ENCODE peak calls at places on chromosomes 5 and 9, in seven cellular contexts. C is H1, Z is GM12892, B is GM12878, O is HepG2, A is SK-N-SH, W is K562. X is an unnamed sample.

GRCh38 chr5:177359860-177360259 is 2.1 kb downstream of the RGS14 start:
- DNase-seq in W (no peak), O (no peak), C (no peak), Z (no peak), A (no peak), B (no peak), X (no peak)

GRCh38 chr5:134140530-134141201 is 26.2 kb downstream of the TCF7 start:
- DNase-seq in C (peak), B (no peak), Z (no peak), W (peak), O (peak), A (peak), X (peak)

GRCh38 chr5:63961598-63962161 is 565 bp downstream of the HTR1A start:
- DNase-seq in A (no peak), Z (no peak), O (no peak), C (peak), B (no peak), W (no peak), X (no peak)

GRCh38 chr5:400282-401215 is 42.4 kb upstream of the EXOC3 start:
- DNase-seq in A (peak), B (no peak), Z (no peak), W (no peak), C (peak), O (no peak), X (no peak)

GRCh38 chr9:96585426-96585825 is 34.2 kb downstream of the CDC14B start:
- DNase-seq in W (no peak), A (no peak), B (no peak), O (no peak), Z (no peak), C (no peak), X (no peak)

GRCh38 chr9:7105095-7105494 is 347.3 kb downstream of the KDM4C start:
- DNase-seq in W (no peak), B (no peak), C (no peak), A (no peak), O (no peak), Z (no peak), X (no peak)

GRCh38 chr5:151094054-151094858 is 13.4 kb upstream of the TNIP1 start:
- DNase-seq in W (no peak), C (no peak), A (no peak), O (no peak), Z (peak), B (no peak), X (no peak)

GRCh38 chr5:17020586-17021362 is 84.7 kb upstream of the MYO10 start:
- DNase-seq in C (no peak), Z (no peak), A (no peak), W (no peak), B (no peak), O (no peak), X (no peak)

GRCh38 chr5:169050146-169050571 is 250.8 kb downstream of the SLIT3 start:
- DNase-seq in Z (no peak), B (no peak), A (no peak), O (no peak), C (no peak), W (no peak), X (no peak)

GRCh38 chr5:178421699-178422399 is 168.3 kb downstream of the COL23A1 start:
- DNase-seq in Z (no peak), W (no peak), O (no peak), C (peak), B (no peak), A (peak), X (no peak)

GRCh38 chr9:114314256-114314867 is 8.5 kb upstream of the ORM1 start:
- DNase-seq in A (no peak), B (no peak), W (no peak), O (no peak), Z (no peak), C (peak), X (no peak)

GRCh38 chr9:124869466-124869985 is 7.6 kb downstream of the ARPC5L start:
- DNase-seq in O (no peak), W (peak), B (no peak), Z (no peak), A (peak), C (no peak), X (no peak)

GRCh38 chr5:89478856-89479255 is 595.9 kb upstream of the MEF2C start:
- DNase-seq in Z (no peak), O (no peak), A (no peak), W (no peak), B (no peak), C (no peak), X (no peak)

GRCh38 chr5:14178091-14178490 is 34.9 kb downstream of the TRIO start:
- DNase-seq in O (no peak), A (no peak), W (no peak), Z (no peak), B (no peak), C (no peak), X (no peak)

GRCh38 chr5:29794146-29794787 is 1399.2 kb upstream of the CDH6 start:
- DNase-seq in C (no peak), B (no peak), W (no peak), O (no peak), A (no peak), Z (no peak), X (no peak)

GRCh38 chr5:107389130-107389553 is 281.6 kb downstream of the EFNA5 start:
- DNase-seq in C (no peak), A (no peak), Z (no peak), W (no peak), B (peak), O (no peak), X (no peak)

GRCh38 chr9:101380295-101380694 is 4.5 kb downstream of the BAAT start:
- DNase-seq in O (no peak), A (no peak), Z (no peak), C (no peak), W (no peak), B (no peak), X (no peak)

GRCh38 chr9:133375116-133375723 is 640 bp downstream of the SURF4 start:
- DNase-seq in A (peak), Z (peak), B (no peak), W (no peak), C (no peak), O (peak), X (peak)

GRCh38 chr9:101432171-101432570 is 3.4 kb downstream of the ALDOB start:
- DNase-seq in W (no peak), C (no peak), B (no peak), A (no peak), O (no peak), Z (no peak), X (no peak)

GRCh38 chr9:93133641-93134017 is 422 bp downstream of the NINJ1 start:
- DNase-seq in C (peak), A (peak), O (peak), B (no peak), W (peak), Z (peak), X (peak)

GRCh38 chr9:93132287-93132927 is 1.6 kb downstream of the NINJ1 start:
- DNase-seq in B (no peak), O (no peak), A (no peak), W (peak), Z (no peak), C (no peak), X (no peak)

GRCh38 chr9:93132946-93133640 is 958 bp downstream of the NINJ1 start:
- DNase-seq in B (no peak), Z (no peak), W (no peak), C (no peak), O (peak), A (no peak), X (no peak)

GRCh38 chr9:93134740-93135444 is 841 bp upstream of the NINJ1 start:
- DNase-seq in B (no peak), C (no peak), W (no peak), A (no peak), Z (no peak), O (no peak), X (no peak)

GRCh38 chr9:93134018-93134739 is at the start of gene NINJ1:
- DNase-seq in B (peak), W (peak), C (peak), A (peak), O (peak), Z (peak), X (peak)
- TF ChIP-seq TAF1 in B (peak), W (no peak), C (peak), A (no peak), O (peak), Z (no peak), X (peak)

GRCh38 chr5:15533124-15533893 is 33.3 kb downstream of the FBXL7 start:
- DNase-seq in W (no peak), C (no peak), O (no peak), B (no peak), A (no peak), Z (no peak), X (no peak)
- TF ChIP-seq TAF1 in W (no peak), C (no peak), O (no peak), B (no peak), A (no peak), Z (no peak), X (no peak)

GRCh38 chr9:80646211-80646610 is 1043.1 kb downstream of the TLE1 start:
- DNase-seq in A (no peak), Z (no peak), W (no peak), C (no peak), O (no peak), B (no peak), X (no peak)

GRCh38 chr9:80649496-80649895 is 1039.9 kb downstream of the TLE1 start:
- DNase-seq in W (no peak), C (no peak), Z (no peak), B (no peak), A (no peak), O (no peak), X (no peak)

GRCh38 chr9:80649001-80649420 is 1040.3 kb downstream of the TLE1 start:
- DNase-seq in W (no peak), B (no peak), Z (no peak), C (no peak), O (no peak), A (no peak), X (no peak)

GRCh38 chr9:80648336-80648735 is 1041.0 kb downstream of the TLE1 start:
- DNase-seq in Z (no peak), A (no peak), C (no peak), W (no peak), B (no peak), O (no peak), X (no peak)

GRCh38 chr9:80644044-80644443 is 1045.3 kb downstream of the TLE1 start:
- DNase-seq in Z (no peak), W (no peak), O (no peak), A (no peak), C (no peak), B (no peak), X (no peak)
- TF ChIP-seq TAF1 in Z (no peak), W (no peak), O (no peak), A (no peak), C (no peak), B (no peak), X (no peak)

GRCh38 chr9:92484563-92484962 is 2.3 kb upstream of the ASPN start:
- DNase-seq in O (no peak), B (no peak), W (no peak), Z (no peak), A (no peak), C (no peak), X (no peak)

GRCh38 chr9:92493741-92494387 is 11.6 kb upstream of the ASPN start:
- DNase-seq in W (no peak), B (no peak), Z (no peak), O (no peak), A (peak), C (no peak), X (no peak)

GRCh38 chr9:92486371-92486770 is 4.1 kb upstream of the ASPN start:
- DNase-seq in C (no peak), O (no peak), Z (no peak), A (no peak), B (no peak), W (no peak), X (no peak)

GRCh38 chr9:92492781-92493401 is 10.6 kb upstream of the ASPN start:
- DNase-seq in W (no peak), C (no peak), Z (no peak), A (peak), B (no peak), O (no peak), X (no peak)

DNA sequence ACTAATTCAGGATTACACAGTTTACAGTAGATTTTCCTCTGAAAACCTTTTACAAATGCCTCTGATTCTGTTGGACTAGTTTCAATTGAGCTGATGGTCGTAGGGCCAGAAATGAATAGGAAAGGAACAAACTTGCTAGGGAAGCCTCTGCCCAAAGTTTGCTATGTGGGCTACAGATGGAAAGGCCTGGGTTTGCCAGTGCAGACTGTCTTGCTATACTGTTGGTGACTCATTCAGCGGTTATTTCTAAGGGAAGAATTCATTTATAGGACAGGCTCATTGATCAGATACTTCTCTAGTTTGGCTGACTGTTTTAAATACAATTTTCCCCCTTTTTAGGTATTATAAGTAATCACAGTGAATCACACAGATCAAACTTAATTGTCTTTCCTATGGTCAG is 6.9 kb upstream of the ASPN start:
- DNase-seq in W (no peak), Z (no peak), C (no peak), O (no peak), A (no peak), B (no peak), X (no peak)
- TF ChIP-seq TAF1 in W (no peak), Z (no peak), C (no peak), O (no peak), A (no peak), B (no peak), X (no peak)

GRCh38 chr5:122085041-122085440 is 7.0 kb upstream of the LOX start:
- DNase-seq in Z (no peak), A (no peak), C (no peak), B (no peak), O (no peak), W (no peak), X (no peak)
- TF ChIP-seq TAF1 in Z (no peak), A (no peak), C (no peak), B (no peak), O (no peak), W (no peak), X (no peak)

GRCh38 chr5:119033135-119033534 is 37.8 kb upstream of the DMXL1 start:
- DNase-seq in C (no peak), A (no peak), O (no peak), W (no peak), B (no peak), Z (no peak), X (no peak)

GRCh38 chr5:119036101-119036762 is 34.7 kb upstream of the DMXL1 start:
- DNase-seq in C (no peak), W (peak), B (no peak), Z (no peak), O (no peak), A (no peak), X (no peak)

GRCh38 chr5:119031047-119031886 is 39.6 kb upstream of the DMXL1 start:
- DNase-seq in B (peak), A (no peak), O (no peak), Z (no peak), W (no peak), C (no peak), X (no peak)

GRCh38 chr5:119031905-119032304 is 39.0 kb upstream of the DMXL1 start:
- DNase-seq in O (no peak), Z (no peak), W (peak), A (no peak), C (no peak), B (peak), X (no peak)

DNA sequence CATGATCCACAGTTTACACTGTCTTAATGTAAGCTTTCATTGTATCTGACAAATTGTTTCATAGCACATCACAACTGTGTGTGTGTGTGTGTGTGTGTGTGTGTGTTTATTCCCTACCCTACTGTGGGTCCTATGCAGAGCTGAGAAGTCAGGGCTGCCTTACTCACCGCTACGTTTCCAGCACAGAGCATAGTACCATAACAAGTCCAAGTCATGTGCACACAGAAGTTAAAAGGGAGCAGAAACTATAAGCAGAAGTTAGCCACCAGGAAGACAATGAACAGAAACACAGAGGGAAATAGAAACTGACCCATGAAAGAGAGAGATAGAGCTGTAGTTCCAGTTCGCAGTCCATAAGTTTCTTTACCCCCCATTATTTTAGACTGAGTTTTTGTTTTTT is 38.2 kb upstream of the DMXL1 start:
- DNase-seq in C (no peak), O (no peak), W (no peak), B (peak), Z (no peak), A (no peak), X (no peak)
- TF ChIP-seq TAF1 in C (no peak), O (no peak), W (no peak), B (no peak), Z (no peak), A (no peak), X (no peak)